ENCODE peak calls at places on chromosomes 16 and 17, in nine cellular contexts. One of them, this sample, is unnamed.

GRCh38 chr16:87550510-87550961 is 51.8 kb upstream of the JPH3 start:
- DNase-seq in Peyer's patch: peak
- DNase-seq in NB4: peak
- DNase-seq in adrenal gland: peak
- DNase-seq in body of pancreas: peak
- DNase-seq in cardiac muscle cell: no peak
- DNase-seq in HCT116: no peak
- DNase-seq in lower leg skin: peak
- DNase-seq in BJ: no peak
- DNase-seq in this sample: no peak

GRCh38 chr16:8686031-8686621 is 11.7 kb downstream of the ABAT start:
- DNase-seq in Peyer's patch: no peak
- DNase-seq in NB4: no peak
- DNase-seq in adrenal gland: no peak
- DNase-seq in body of pancreas: peak
- DNase-seq in cardiac muscle cell: no peak
- DNase-seq in HCT116: no peak
- DNase-seq in lower leg skin: no peak
- DNase-seq in BJ: no peak
- DNase-seq in this sample: no peak

GRCh38 chr17:29344201-29344856 is 45.8 kb upstream of the TAOK1 start:
- DNase-seq in Peyer's patch: no peak
- DNase-seq in NB4: no peak
- DNase-seq in adrenal gland: no peak
- DNase-seq in body of pancreas: no peak
- DNase-seq in cardiac muscle cell: no peak
- DNase-seq in HCT116: no peak
- DNase-seq in lower leg skin: peak
- DNase-seq in BJ: no peak
- DNase-seq in this sample: no peak

GRCh38 chr16:54135361-54136275 is 151.0 kb downstream of the IRX3 start:
- DNase-seq in Peyer's patch: no peak
- DNase-seq in NB4: peak
- DNase-seq in adrenal gland: no peak
- DNase-seq in body of pancreas: no peak
- DNase-seq in cardiac muscle cell: peak
- DNase-seq in HCT116: no peak
- DNase-seq in lower leg skin: no peak
- DNase-seq in BJ: peak
- DNase-seq in this sample: peak

GRCh38 chr16:2276501-2277195 is 8.7 kb upstream of the RNPS1 start:
- DNase-seq in Peyer's patch: no peak
- DNase-seq in NB4: no peak
- DNase-seq in adrenal gland: no peak
- DNase-seq in body of pancreas: no peak
- DNase-seq in cardiac muscle cell: no peak
- DNase-seq in HCT116: no peak
- DNase-seq in lower leg skin: no peak
- DNase-seq in BJ: no peak
- DNase-seq in this sample: no peak

GRCh38 chr17:77354420-77354720 is 213.6 kb downstream of the SEC14L1 start:
- DNase-seq in Peyer's patch: no peak
- DNase-seq in NB4: no peak
- DNase-seq in adrenal gland: no peak
- DNase-seq in body of pancreas: no peak
- DNase-seq in cardiac muscle cell: no peak
- DNase-seq in HCT116: no peak
- DNase-seq in lower leg skin: no peak
- DNase-seq in BJ: no peak
- DNase-seq in this sample: no peak

GRCh38 chr16:31084584-31085298 is 4.0 kb downstream of the PRSS53 start:
- DNase-seq in Peyer's patch: peak
- DNase-seq in NB4: no peak
- DNase-seq in adrenal gland: peak
- DNase-seq in body of pancreas: no peak
- DNase-seq in cardiac muscle cell: no peak
- DNase-seq in HCT116: no peak
- DNase-seq in lower leg skin: no peak
- DNase-seq in BJ: no peak
- DNase-seq in this sample: no peak

GRCh38 chr17:40791808-40792436 is 7.8 kb downstream of the KRT28 start:
- DNase-seq in Peyer's patch: no peak
- DNase-seq in NB4: peak
- DNase-seq in adrenal gland: no peak
- DNase-seq in body of pancreas: no peak
- DNase-seq in cardiac muscle cell: peak
- DNase-seq in HCT116: peak
- DNase-seq in lower leg skin: no peak
- DNase-seq in BJ: no peak
- DNase-seq in this sample: no peak

GRCh38 chr17:77493901-77494663 is 353.3 kb downstream of the SEC14L1 start:
- DNase-seq in Peyer's patch: peak
- DNase-seq in NB4: no peak
- DNase-seq in adrenal gland: peak
- DNase-seq in body of pancreas: peak
- DNase-seq in cardiac muscle cell: no peak
- DNase-seq in HCT116: no peak
- DNase-seq in lower leg skin: peak
- DNase-seq in BJ: no peak
- DNase-seq in this sample: no peak

DNA sequence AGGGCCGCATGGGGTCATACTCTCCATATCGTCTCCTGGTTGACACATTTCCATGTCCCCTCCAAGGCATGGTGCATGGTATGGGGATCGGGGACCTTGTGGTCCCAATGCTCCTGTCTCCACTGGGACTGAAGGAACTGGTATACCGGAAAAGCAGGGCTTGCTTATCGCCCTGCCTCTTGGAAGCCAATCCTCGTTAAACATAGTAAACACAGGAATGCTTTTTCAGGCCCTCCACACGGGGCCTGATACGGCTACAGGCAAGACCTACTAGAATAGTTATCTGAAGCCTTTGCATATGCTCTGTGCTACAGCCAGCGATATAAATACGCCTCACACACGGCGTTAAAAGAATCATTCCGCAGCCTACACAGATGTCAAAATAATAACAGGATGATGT is 159.5 kb downstream of the SHISA9 start:
- DNase-seq in Peyer's patch: no peak
- DNase-seq in NB4: no peak
- DNase-seq in adrenal gland: no peak
- DNase-seq in body of pancreas: no peak
- DNase-seq in cardiac muscle cell: no peak
- DNase-seq in HCT116: no peak
- DNase-seq in lower leg skin: no peak
- DNase-seq in BJ: no peak
- DNase-seq in this sample: no peak
- H3K4me3 ChIP-seq in Peyer's patch: no peak
- H3K4me3 ChIP-seq in NB4: no peak
- H3K4me3 ChIP-seq in adrenal gland: no peak
- H3K4me3 ChIP-seq in body of pancreas: no peak
- H3K4me3 ChIP-seq in cardiac muscle cell: no peak
- H3K4me3 ChIP-seq in HCT116: no peak
- H3K4me3 ChIP-seq in lower leg skin: no peak
- H3K4me3 ChIP-seq in BJ: no peak
- H3K4me3 ChIP-seq in this sample: no peak

GRCh38 chr16:69859105-69859969 is 91.8 kb upstream of the CLEC18A start:
- DNase-seq in Peyer's patch: peak
- DNase-seq in NB4: peak
- DNase-seq in adrenal gland: no peak
- DNase-seq in body of pancreas: peak
- DNase-seq in cardiac muscle cell: no peak
- DNase-seq in HCT116: peak
- DNase-seq in lower leg skin: no peak
- DNase-seq in BJ: no peak
- DNase-seq in this sample: no peak
- TF ChIP-seq CTCF in Peyer's patch: peak
- TF ChIP-seq CTCF in NB4: no peak
- TF ChIP-seq CTCF in adrenal gland: no peak
- TF ChIP-seq CTCF in body of pancreas: peak
- TF ChIP-seq CTCF in cardiac muscle cell: no peak
- TF ChIP-seq CTCF in HCT116: no peak
- TF ChIP-seq CTCF in lower leg skin: peak
- TF ChIP-seq CTCF in BJ: no peak
- TF ChIP-seq CTCF in this sample: peak

DNA sequence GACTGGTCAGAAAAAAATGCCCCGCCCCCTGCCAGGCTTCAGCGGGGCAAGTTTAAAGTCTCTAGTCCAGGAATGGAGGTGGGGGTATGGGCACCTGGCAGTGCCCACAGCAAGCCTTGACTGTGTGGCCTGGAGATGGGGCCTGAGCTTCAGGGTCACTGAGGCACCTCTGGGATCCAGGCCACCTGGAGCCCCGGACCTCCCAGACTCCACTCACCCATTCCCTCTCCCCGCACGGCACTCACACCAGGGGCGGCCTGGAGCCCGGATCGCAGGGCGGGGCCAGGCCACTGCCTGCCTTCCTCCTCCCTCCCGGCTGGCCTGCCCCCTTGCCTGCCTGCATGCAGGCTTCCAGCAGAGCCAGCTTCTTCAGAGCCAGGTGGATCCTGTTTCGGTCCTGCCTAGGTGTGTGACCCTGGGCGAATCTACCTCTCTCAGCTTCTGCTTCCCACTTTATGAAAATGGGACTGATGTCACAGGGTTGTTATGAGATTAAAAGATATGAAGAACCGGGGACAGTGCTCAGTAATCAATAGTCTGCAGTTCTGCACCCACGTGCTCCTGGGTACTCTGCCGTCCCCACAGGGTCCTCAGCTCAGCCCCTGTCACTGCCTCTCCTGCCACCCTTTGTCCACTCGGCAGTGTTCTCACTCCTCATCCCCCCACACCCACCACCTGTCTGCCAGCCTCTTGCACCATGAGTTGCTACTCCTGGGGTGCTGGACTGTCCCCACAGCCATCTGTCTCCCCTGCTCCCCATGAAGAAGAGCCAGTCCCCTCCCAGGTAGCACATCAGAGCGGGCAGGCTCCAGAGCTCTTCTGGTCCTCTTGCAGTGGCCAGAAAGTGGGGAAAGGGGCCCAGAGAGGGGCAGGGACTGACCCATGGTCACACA is 1.2 kb upstream of the TCAP start:
- DNase-seq in Peyer's patch: peak
- DNase-seq in NB4: no peak
- DNase-seq in adrenal gland: no peak
- DNase-seq in body of pancreas: no peak
- DNase-seq in cardiac muscle cell: peak
- DNase-seq in HCT116: peak
- DNase-seq in lower leg skin: no peak
- DNase-seq in BJ: no peak
- DNase-seq in this sample: no peak
- H3K4me3 ChIP-seq in Peyer's patch: peak
- H3K4me3 ChIP-seq in NB4: no peak
- H3K4me3 ChIP-seq in adrenal gland: no peak
- H3K4me3 ChIP-seq in body of pancreas: no peak
- H3K4me3 ChIP-seq in cardiac muscle cell: no peak
- H3K4me3 ChIP-seq in HCT116: peak
- H3K4me3 ChIP-seq in lower leg skin: no peak
- H3K4me3 ChIP-seq in BJ: no peak
- H3K4me3 ChIP-seq in this sample: no peak

GRCh38 chr16:71648921-71649320 is 22.9 kb downstream of the MARVELD3 start:
- DNase-seq in Peyer's patch: no peak
- DNase-seq in NB4: peak
- DNase-seq in adrenal gland: no peak
- DNase-seq in body of pancreas: no peak
- DNase-seq in cardiac muscle cell: peak
- DNase-seq in HCT116: no peak
- DNase-seq in lower leg skin: no peak
- DNase-seq in BJ: no peak
- DNase-seq in this sample: no peak
- TF ChIP-seq CTCF in Peyer's patch: peak
- TF ChIP-seq CTCF in NB4: peak
- TF ChIP-seq CTCF in adrenal gland: peak
- TF ChIP-seq CTCF in body of pancreas: peak
- TF ChIP-seq CTCF in cardiac muscle cell: peak
- TF ChIP-seq CTCF in HCT116: peak
- TF ChIP-seq CTCF in lower leg skin: no peak
- TF ChIP-seq CTCF in BJ: peak
- TF ChIP-seq CTCF in this sample: peak

GRCh38 chr16:22352726-22353125 is 21.7 kb downstream of the CDR2 start:
- DNase-seq in Peyer's patch: no peak
- DNase-seq in NB4: no peak
- DNase-seq in adrenal gland: no peak
- DNase-seq in body of pancreas: no peak
- DNase-seq in cardiac muscle cell: no peak
- DNase-seq in HCT116: no peak
- DNase-seq in lower leg skin: no peak
- DNase-seq in BJ: no peak
- DNase-seq in this sample: no peak
- H3K4me3 ChIP-seq in Peyer's patch: no peak
- H3K4me3 ChIP-seq in NB4: no peak
- H3K4me3 ChIP-seq in adrenal gland: no peak
- H3K4me3 ChIP-seq in body of pancreas: no peak
- H3K4me3 ChIP-seq in cardiac muscle cell: no peak
- H3K4me3 ChIP-seq in HCT116: no peak
- H3K4me3 ChIP-seq in lower leg skin: no peak
- H3K4me3 ChIP-seq in BJ: no peak
- H3K4me3 ChIP-seq in this sample: no peak

This sample was measured in AG04449.